ENCODE peak calls at places on chromosomes 12 and 14, in nine cellular contexts. Q is CD8-positive, alpha-beta T cell; A is tibial nerve; L is hepatocyte; Z is left ventricle myocardium inferior; D is tibial artery; M is psoas muscle; T is HCT116; B is stomach. H is an unnamed sample.

GRCh38 chr12:26790645-26790994 is 42.4 kb downstream of the ITPR2 start:
- DNase-seq in Z (no peak), D (no peak), M (no peak), L (no peak), B (no peak), Q (no peak), A (no peak), T (no peak), H (no peak)

GRCh38 chr12:51540996-51541395 is 50.0 kb upstream of the SCN8A start:
- DNase-seq in D (no peak), A (no peak), B (no peak), M (no peak), Z (no peak), T (no peak), L (no peak), Q (no peak), H (no peak)

GRCh38 chr12:50142993-50143392 is 24.2 kb downstream of the CERS5 start:
- DNase-seq in M (no peak), A (no peak), T (no peak), Z (no peak), L (peak; percentile 18), B (no peak), Q (no peak), D (no peak), H (no peak)

GRCh38 chr14:70995671-70996070 is 88.4 kb downstream of the PCNX1 start:
- DNase-seq in Q (no peak), B (no peak), Z (no peak), D (no peak), T (no peak), M (no peak), L (peak; percentile 32), A (no peak), H (no peak)

GRCh38 chr14:25400607-25401206 is 350.8 kb upstream of the STXBP6 start:
- DNase-seq in M (no peak), D (peak; percentile 64), Q (peak; percentile 5), Z (no peak), T (no peak), A (peak; percentile 34), B (peak; percentile 57), L (peak; percentile 81), H (peak; percentile 79)

GRCh38 chr12:57631566-57632368 is 1.2 kb downstream of the B4GALNT1 start:
- DNase-seq in D (no peak), L (peak; percentile 8), Z (no peak), A (no peak), M (peak; percentile 49), B (no peak), T (no peak), Q (peak; percentile 7), H (peak; percentile 50)

GRCh38 chr12:30692470-30692869 is 3.2 kb downstream of the IPO8 start:
- DNase-seq in D (no peak), T (no peak), B (no peak), L (no peak), Q (no peak), A (no peak), Z (no peak), M (no peak), H (no peak)

GRCh38 chr12:74538491-74539258 is 1.0 kb downstream of the ATXN7L3B start:
- DNase-seq in M (no peak), A (no peak), L (peak; percentile 18), T (no peak), Z (no peak), B (no peak), D (no peak), Q (peak; percentile 35), H (no peak)

GRCh38 chr12:123270380-123271181 is 1.1 kb downstream of the CDK2AP1 start:
- DNase-seq in Z (peak; percentile 43), Q (no peak), B (no peak), D (no peak), L (peak; percentile 39), M (peak; percentile 59), T (no peak), A (no peak), H (peak; percentile 28)

GRCh38 chr12:80186727-80187217 is 87.4 kb downstream of the OTOGL start:
- DNase-seq in Z (no peak), M (no peak), L (peak; percentile 93), D (peak; percentile 70), A (peak; percentile 32), Q (peak; percentile 13), T (peak; percentile 85), B (peak; percentile 37), H (peak; percentile 93)

GRCh38 chr12:102462803-102463499 is 17.4 kb downstream of the IGF1 start:
- DNase-seq in Q (no peak), T (no peak), A (no peak), M (no peak), D (no peak), B (no peak), L (no peak), Z (no peak), H (no peak)

GRCh38 chr12:129675947-129676346 is 227.9 kb downstream of the TMEM132D start:
- DNase-seq in A (no peak), Z (no peak), Q (no peak), M (no peak), T (no peak), L (no peak), B (no peak), D (no peak), H (no peak)

GRCh38 chr12:118704517-118704916 is 276.8 kb upstream of the SRRM4 start:
- DNase-seq in D (no peak), L (no peak), B (no peak), Q (no peak), T (no peak), Z (no peak), M (no peak), A (no peak), H (no peak)

GRCh38 chr12:108773798-108774788 is 42.8 kb upstream of the CORO1C start:
- DNase-seq in D (peak; percentile 91), A (peak; percentile 73), T (no peak), Z (peak; percentile 88), Q (no peak), L (peak; percentile 31), B (peak; percentile 39), M (peak; percentile 94), H (peak; percentile 55)

GRCh38 chr14:41699506-41699905 is 92.8 kb downstream of the LRFN5 start:
- DNase-seq in D (no peak), B (no peak), L (no peak), Z (no peak), A (no peak), Q (no peak), T (no peak), M (no peak), H (peak; percentile 27)

DNA sequence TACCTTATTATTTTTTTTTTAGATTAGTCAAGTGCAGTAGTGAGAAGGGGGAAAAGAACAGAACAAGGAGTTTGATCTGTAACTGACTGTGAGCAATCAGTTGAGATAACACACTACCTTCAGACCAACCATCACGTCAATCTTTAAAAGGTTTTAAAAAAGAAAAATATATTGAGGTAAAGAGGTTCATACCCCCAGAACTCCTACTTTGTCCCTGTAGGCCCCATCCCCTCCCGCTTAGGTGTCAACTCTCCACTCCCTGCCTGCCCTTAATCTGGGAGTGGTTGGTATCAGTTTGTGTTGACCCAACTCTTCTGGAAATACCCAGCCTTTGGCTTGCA is 16.2 kb downstream of the MMP14 start:
- DNase-seq in M (no peak), L (no peak), Z (no peak), D (no peak), A (no peak), B (no peak), T (no peak), Q (no peak), H (no peak)
- H3K4me1 ChIP-seq in M (peaks cover 50% of the 10 kb centered on the region), L (peaks cover 33% of the 10 kb centered on the region), Z (peaks cover 54% of the 10 kb centered on the region), D (peaks cover 57% of the 10 kb centered on the region), A (peaks cover 40% of the 10 kb centered on the region), B (peaks cover 61% of the 10 kb centered on the region), T (peaks cover 3% of the 10 kb centered on the region), Q (peaks cover 6% of the 10 kb centered on the region), H (peaks cover 24% of the 10 kb centered on the region)

DNA sequence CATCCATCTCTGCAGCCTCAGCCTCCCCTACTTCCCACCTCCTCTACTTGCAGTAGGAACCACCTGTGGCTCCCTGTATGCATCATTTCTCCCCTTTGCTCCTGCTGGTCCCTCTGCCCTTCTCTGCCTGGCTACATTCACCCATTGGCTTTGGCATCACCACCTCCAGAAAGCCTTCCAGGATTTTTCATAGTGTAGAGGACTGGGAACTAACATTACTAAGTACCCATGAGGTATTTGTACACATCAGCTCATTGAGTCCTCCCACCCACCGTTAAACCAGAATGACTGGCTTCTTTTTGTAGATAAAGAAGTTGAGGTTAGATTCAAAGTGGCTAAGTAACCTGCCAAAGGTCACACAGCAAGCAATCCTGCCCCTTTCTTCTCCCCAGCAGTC is 17.1 kb downstream of the SYNE3 start:
- DNase-seq in B (no peak), Z (no peak), T (no peak), M (no peak), D (no peak), L (no peak), A (no peak), Q (no peak), H (no peak)
- H3K27ac ChIP-seq in B (no peak overlapping the region), Z (peak overlapping the region; percentile 73), T (no peak overlapping the region), M (no peak overlapping the region), D (no peak overlapping the region), L (no peak overlapping the region), A (peak overlapping the region; percentile 93), Q (no peak overlapping the region), H (no peak overlapping the region)

DNA sequence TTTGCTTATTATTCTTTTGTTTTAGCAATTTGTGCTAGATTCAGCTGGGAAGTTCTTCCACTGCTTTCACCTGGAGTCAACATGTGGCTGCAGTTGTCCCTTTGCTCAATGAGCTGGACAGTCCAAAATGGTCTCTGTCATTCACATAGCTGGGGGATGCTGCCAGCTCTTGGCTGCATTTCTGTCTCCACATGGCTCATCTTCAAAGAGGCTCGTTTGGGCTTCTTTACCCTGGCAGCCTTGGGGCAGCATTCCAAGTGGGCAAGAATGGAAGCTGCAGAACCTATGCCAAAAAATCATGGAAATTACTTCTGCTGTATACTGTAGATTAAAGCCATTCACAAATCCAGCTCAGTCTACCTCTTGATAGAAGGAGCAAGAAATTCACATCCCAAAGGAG is 199.2 kb downstream of the SLC5A8 start:
- DNase-seq in Q (no peak), B (no peak), Z (no peak), T (no peak), M (no peak), A (no peak), L (no peak), D (no peak), H (no peak)
- TF ChIP-seq CTCF in Q (no peak), B (no peak), Z (no peak), T (no peak), M (no peak), A (no peak), L (no peak), D (no peak), H (no peak)

GRCh38 chr12:2008677-2009076 is 4.4 kb upstream of the DCP1B start:
- DNase-seq in D (no peak), L (no peak), Z (no peak), B (no peak), M (no peak), T (no peak), A (no peak), Q (no peak), H (no peak)
- H3K4me1 ChIP-seq in D (no peaks in the 10 kb centered on the region), L (peaks cover 8% of the 10 kb centered on the region), Z (peaks cover 90% of the 10 kb centered on the region), B (peaks cover 34% of the 10 kb centered on the region), M (no peaks in the 10 kb centered on the region), T (peaks cover 6% of the 10 kb centered on the region), A (no peaks in the 10 kb centered on the region), Q (peaks cover 4% of the 10 kb centered on the region), H (peaks cover 3% of the 10 kb centered on the region)

DNA sequence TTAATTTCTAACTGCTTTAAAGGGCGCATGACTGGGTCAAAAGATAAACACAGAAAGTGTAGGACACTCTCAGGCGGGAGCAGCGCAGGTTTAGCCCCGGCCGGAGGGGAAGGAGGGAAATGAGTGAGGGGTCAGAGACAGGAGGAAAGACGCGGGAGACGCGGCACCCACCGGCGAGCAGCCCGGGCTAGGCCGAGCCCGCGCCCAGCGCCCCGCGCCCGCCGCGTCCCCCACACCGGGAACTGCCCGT is 575 bp downstream of the GXYLT1 start:
- DNase-seq in D (no peak), T (no peak), Q (no peak), L (no peak), Z (no peak), A (no peak), B (no peak), M (peak; percentile 71), H (no peak)
- H3K27ac ChIP-seq in D (peak overlapping the region; percentile 92), T (peak overlapping the region; percentile 88), Q (no peak overlapping the region), L (peak overlapping the region; percentile 89), Z (peak overlapping the region; percentile 93), A (peak overlapping the region; percentile 74), B (peak overlapping the region; percentile 98), M (peak overlapping the region; percentile 85), H (peak overlapping the region; percentile 71)

H was measured in A673.